ENCODE peak calls at places on chromosomes 7 and 10, in ten cellular contexts. U is PC-3, N is Caki2, G is HuH-7.5, Y is HCEC 1CT, F is NCI-H446, I is mesenchymal stem cell, M is GM12865, Z is sciatic nerve, B is dorsolateral prefrontal cortex. T is an unnamed sample.

GRCh38 chr10:71666607-71667373 is 52.8 kb downstream of the C10orf105 start:
- DNase-seq in U (no peak), N (no peak), G (no peak), Y (no peak), F (no peak), I (no peak), M (peak), Z (no peak), B (no peak), T (no peak)

GRCh38 chr7:126449621-126450268 is 803.0 kb downstream of the GRM8 start:
- DNase-seq in U (no peak), N (no peak), G (no peak), Y (no peak), F (no peak), I (no peak), M (no peak), Z (no peak), B (no peak), T (no peak)

GRCh38 chr7:125675169-125675568 is 745.5 kb upstream of the POT1 start:
- DNase-seq in U (no peak), N (no peak), G (no peak), Y (no peak), F (no peak), I (no peak), M (no peak), Z (no peak), B (no peak), T (no peak)

GRCh38 chr7:157097056-157097329 is 41.7 kb upstream of the UBE3C start:
- DNase-seq in U (no peak), N (no peak), G (no peak), Y (no peak), F (no peak), I (no peak), M (no peak), Z (no peak), B (no peak), T (no peak)

GRCh38 chr10:110762109-110762848 is 109.4 kb upstream of the PDCD4 start:
- DNase-seq in U (no peak), N (no peak), G (no peak), Y (no peak), F (no peak), I (no peak), M (no peak), Z (no peak), B (no peak), T (no peak)

GRCh38 chr7:55476071-55476803 is 96.1 kb downstream of the VOPP1 start:
- DNase-seq in U (no peak), N (no peak), G (no peak), Y (no peak), F (no peak), I (no peak), M (no peak), Z (no peak), B (no peak), T (peak)

GRCh38 chr7:45136106-45137060 is 21.2 kb upstream of the RAMP3 start:
- DNase-seq in U (peak), N (peak), G (peak), Y (peak), F (peak), I (peak), M (peak), Z (peak), B (peak), T (peak)

GRCh38 chr7:77235280-77235679 is 35.7 kb upstream of the FGL2 start:
- DNase-seq in U (no peak), N (no peak), G (no peak), Y (peak), F (no peak), I (no peak), M (no peak), Z (no peak), B (no peak), T (peak)

GRCh38 chr7:2709553-2710165 is 21.7 kb downstream of the AMZ1 start:
- DNase-seq in U (peak), N (no peak), G (no peak), Y (no peak), F (no peak), I (no peak), M (peak), Z (no peak), B (peak), T (no peak)

GRCh38 chr10:7354330-7355047 is 56.3 kb downstream of the SFMBT2 start:
- DNase-seq in U (peak), N (peak), G (no peak), Y (peak), F (no peak), I (peak), M (peak), Z (no peak), B (no peak), T (peak)

GRCh38 chr7:2032876-2033407 is 199.8 kb downstream of the MAD1L1 start:
- DNase-seq in U (no peak), N (no peak), G (no peak), Y (no peak), F (no peak), I (no peak), M (no peak), Z (peak), B (no peak), T (no peak)

GRCh38 chr10:92011560-92012214 is 88.1 kb downstream of the BTAF1 start:
- DNase-seq in U (peak), N (peak), G (no peak), Y (peak), F (no peak), I (peak), M (no peak), Z (no peak), B (no peak), T (peak)

GRCh38 chr7:94135180-94135579 is 131.0 kb upstream of the BET1 start:
- DNase-seq in U (no peak), N (no peak), G (no peak), Y (no peak), F (no peak), I (no peak), M (no peak), Z (no peak), B (no peak), T (no peak)

GRCh38 chr7:17456541-17456940 is 158.1 kb downstream of the AHR start:
- DNase-seq in U (peak), N (no peak), G (no peak), Y (no peak), F (no peak), I (no peak), M (no peak), Z (no peak), B (no peak), T (no peak)

GRCh38 chr10:110402077-110402416 is 95.7 kb upstream of the DUSP5 start:
- DNase-seq in U (no peak), N (no peak), G (no peak), Y (no peak), F (no peak), I (no peak), M (no peak), Z (no peak), B (no peak), T (no peak)

GRCh38 chr7:48097511-48098231 is 8.6 kb downstream of the UPP1 start:
- DNase-seq in U (no peak), N (no peak), G (no peak), Y (peak), F (no peak), I (no peak), M (no peak), Z (no peak), B (no peak), T (no peak)

GRCh38 chr7:13989138-13989943 is at the start of gene ETV1:
- DNase-seq in U (peak), N (peak), G (peak), Y (peak), F (peak), I (peak), M (no peak), Z (peak), B (peak), T (peak)

GRCh38 chr10:6347391-6347951 is 144.7 kb downstream of the PFKFB3 start:
- DNase-seq in U (no peak), N (peak), G (no peak), Y (no peak), F (no peak), I (no peak), M (peak), Z (no peak), B (peak), T (no peak)

GRCh38 chr10:1063232-1063862 is 7.2 kb downstream of the WDR37 start:
- DNase-seq in U (no peak), N (no peak), G (no peak), Y (no peak), F (no peak), I (no peak), M (no peak), Z (no peak), B (no peak), T (no peak)

GRCh38 chr7:91263359-91264082 is 712 bp upstream of the FZD1 start:
- DNase-seq in U (peak), N (no peak), G (peak), Y (peak), F (peak), I (peak), M (peak), Z (peak), B (peak), T (peak)

GRCh38 chr7:143929224-143929920 is 5.7 kb upstream of the OR2F2 start:
- DNase-seq in U (peak), N (no peak), G (no peak), Y (peak), F (no peak), I (no peak), M (no peak), Z (no peak), B (no peak), T (no peak)

GRCh38 chr7:137245186-137245585 is 98.3 kb downstream of the PTN start:
- DNase-seq in U (no peak), N (no peak), G (no peak), Y (no peak), F (no peak), I (peak), M (no peak), Z (no peak), B (no peak), T (peak)

GRCh38 chr7:137658194-137658900 is 188.4 kb downstream of the DGKI start:
- DNase-seq in U (no peak), N (no peak), G (no peak), Y (no peak), F (no peak), I (no peak), M (no peak), Z (no peak), B (no peak), T (no peak)

GRCh38 chr7:114504586-114504985 is 90.0 kb downstream of the FOXP2 start:
- DNase-seq in U (no peak), N (no peak), G (no peak), Y (peak), F (no peak), I (no peak), M (no peak), Z (no peak), B (no peak), T (no peak)

GRCh38 chr10:97334370-97335175 is at the start of gene FRAT2:
- DNase-seq in U (peak), N (peak), G (peak), Y (peak), F (peak), I (peak), M (peak), Z (peak), B (peak), T (peak)

GRCh38 chr7:68216046-68216445 is 1219.4 kb downstream of the TYW1 start:
- DNase-seq in U (no peak), N (no peak), G (no peak), Y (no peak), F (no peak), I (no peak), M (no peak), Z (no peak), B (no peak), T (no peak)

GRCh38 chr7:151113344-151114150 is 27.3 kb downstream of the AGAP3 start:
- DNase-seq in U (peak), N (peak), G (no peak), Y (peak), F (no peak), I (peak), M (no peak), Z (no peak), B (no peak), T (peak)

GRCh38 chr10:116146374-116146773 is 126.6 kb downstream of the GFRA1 start:
- DNase-seq in U (no peak), N (no peak), G (no peak), Y (peak), F (no peak), I (peak), M (no peak), Z (no peak), B (no peak), T (no peak)

GRCh38 chr10:72272689-72273409 is 875 bp upstream of the DDIT4 start:
- DNase-seq in U (peak), N (peak), G (peak), Y (peak), F (peak), I (peak), M (peak), Z (peak), B (peak), T (peak)

GRCh38 chr10:88642991-88643390 is 21.3 kb upstream of the LIPF start:
- DNase-seq in U (no peak), N (no peak), G (no peak), Y (peak), F (no peak), I (peak), M (no peak), Z (no peak), B (no peak), T (peak)

GRCh38 chr7:98283127-98283886 is 1.8 kb downstream of the BRI3 start:
- DNase-seq in U (peak), N (no peak), G (no peak), Y (peak), F (no peak), I (peak), M (no peak), Z (peak), B (no peak), T (peak)

GRCh38 chr10:63711361-63711760 is 190.2 kb downstream of the REEP3 start:
- DNase-seq in U (peak), N (no peak), G (no peak), Y (no peak), F (no peak), I (peak), M (no peak), Z (no peak), B (peak), T (peak)

GRCh38 chr10:9437131-9437530 is 1382.6 kb downstream of the GATA3 start:
- DNase-seq in U (no peak), N (peak), G (no peak), Y (no peak), F (peak), I (no peak), M (no peak), Z (no peak), B (no peak), T (no peak)

T was measured in fibroblast of villous mesenchyme.